ENCODE peak calls at places on chromosomes 11 and 22, in four cellular contexts. J, L, F and X are unnamed samples.

GRCh38 chr11:2981130-2981529 is 11.0 kb downstream of the NAP1L4 start:
- DNase-seq in J (no peak), L (no peak), F (no peak), X (no peak)

GRCh38 chr22:31929126-31929928 is 15.0 kb upstream of the YWHAH start:
- DNase-seq in J (no peak), L (no peak), F (no peak), X (no peak)

GRCh38 chr11:79081441-79082124 is 359.2 kb downstream of the TENM4 start:
- DNase-seq in J (no peak), L (no peak), F (no peak), X (no peak)

GRCh38 chr11:62413060-62413696 is 5.7 kb upstream of the SCGB1A1 start:
- DNase-seq in J (no peak), L (no peak), F (no peak), X (no peak)

GRCh38 chr11:11074686-11075370 is 217.0 kb upstream of the ZBED5 start:
- DNase-seq in J (no peak), L (no peak), F (no peak), X (no peak)

GRCh38 chr11:15769203-15769602 is 587.1 kb downstream of the SOX6 start:
- DNase-seq in J (no peak), L (peak), F (no peak), X (no peak)

GRCh38 chr11:65502852-65503603 is 4.2 kb downstream of the MALAT1 start:
- DNase-seq in J (no peak), L (no peak), F (no peak), X (peak)

GRCh38 chr11:2587132-2587930 is 112.5 kb downstream of the KCNQ1OT1 start:
- DNase-seq in J (no peak), L (peak), F (no peak), X (no peak)

GRCh38 chr11:8967159-8967558 is 2.9 kb upstream of the TMEM9B start:
- DNase-seq in J (no peak), L (no peak), F (no peak), X (no peak)

GRCh38 chr11:33802414-33802950 is 28.2 kb upstream of the FBXO3 start:
- DNase-seq in J (peak), L (peak), F (no peak), X (peak)

GRCh38 chr11:120230433-120231071 is 9.4 kb upstream of the POU2F3 start:
- DNase-seq in J (no peak), L (no peak), F (no peak), X (no peak)

GRCh38 chr11:115959098-115959497 is 454.9 kb upstream of the CADM1 start:
- DNase-seq in J (peak), L (no peak), F (no peak), X (no peak)

GRCh38 chr11:65219930-65220213 is 38.1 kb downstream of the CAPN1 start:
- DNase-seq in J (no peak), L (no peak), F (no peak), X (no peak)

GRCh38 chr11:31921066-31921465 is 109.9 kb upstream of the PAX6 start:
- DNase-seq in J (no peak), L (no peak), F (no peak), X (no peak)

GRCh38 chr11:3880724-3881123 is 25.3 kb downstream of the STIM1 start:
- DNase-seq in J (no peak), L (no peak), F (no peak), X (no peak)